ENCODE peak calls at places on chromosomes 4 and X, in seven cellular contexts. C, E, J, R, X, V and A are unnamed samples.

GRCh38 chr4:177128306-177128705 is 181.4 kb upstream of the NEIL3 start:
- DNase-seq in R (peak; percentile 90), X (peak; percentile 71), V (no peak), C (no peak), E (no peak), J (no peak), A (peak; percentile 48)

GRCh38 chr4:183798921-183799307 is 106.2 kb upstream of the STOX2 start:
- DNase-seq in V (no peak), J (no peak), X (no peak), C (peak; percentile 16), R (peak; percentile 7), E (no peak), A (no peak)

GRCh38 chr4:8607603-8608481 is 15.3 kb downstream of the CPZ start:
- DNase-seq in E (no peak), J (no peak), R (no peak), X (peak; percentile 7), V (no peak), C (peak; percentile 53), A (peak; percentile 3)

GRCh38 chr4:19735012-19735411 is 516.7 kb upstream of the SLIT2 start:
- DNase-seq in E (no peak), C (no peak), J (no peak), X (peak; percentile 42), V (no peak), R (no peak), A (peak; percentile 48)

GRCh38 chr4:80307774-80308465 is 27.6 kb upstream of the CFAP299 start:
- DNase-seq in X (peak; percentile 52), C (no peak), R (peak; percentile 93), V (no peak), E (no peak), J (no peak), A (peak; percentile 56)

GRCh38 chr4:14906805-14907204 is 95.5 kb upstream of the CPEB2 start:
- DNase-seq in J (no peak), R (no peak), V (no peak), E (no peak), C (no peak), X (no peak), A (no peak)

GRCh38 chr4:80560337-80560736 is 224.8 kb downstream of the CFAP299 start:
- DNase-seq in V (no peak), J (no peak), X (no peak), R (no peak), E (no peak), C (no peak), A (no peak)

GRCh38 chr4:112284166-112284565 is 1.5 kb downstream of the TIFA start:
- DNase-seq in X (no peak), E (no peak), C (no peak), J (no peak), R (peak; percentile 11), V (no peak), A (peak; percentile 30)

GRCh38 chr4:119050501-119051090 is 85.0 kb upstream of the MYOZ2 start:
- DNase-seq in C (no peak), J (no peak), E (no peak), R (peak; percentile 15), X (no peak), V (no peak), A (no peak)

GRCh38 chrX:139642241-139642927 is 65.6 kb downstream of the MCF2 start:
- DNase-seq in E (no peak), C (no peak), V (no peak), R (peak; percentile 44), X (peak; percentile 0), J (no peak), A (no peak)

GRCh38 chrX:131827935-131828334 is 195.2 kb upstream of the STK26 start:
- DNase-seq in X (peak; percentile 26), V (no peak), E (no peak), R (peak; percentile 39), C (no peak), J (no peak), A (peak; percentile 41)

GRCh38 chr4:1045193-1045594 is 33.8 kb downstream of the FGFRL1 start:
- DNase-seq in J (no peak), X (no peak), V (no peak), R (no peak), C (no peak), E (no peak), A (no peak)

GRCh38 chrX:53481816-53482485 is 47.8 kb upstream of the HSD17B10 start:
- DNase-seq in X (peak; percentile 74), R (peak; percentile 77), E (peak; percentile 10), V (no peak), C (peak; percentile 63), J (peak; percentile 1), A (peak; percentile 62)

GRCh38 chr4:152307669-152308068 is 228.2 kb downstream of the FBXW7 start:
- DNase-seq in R (no peak), X (no peak), E (no peak), V (no peak), C (no peak), J (no peak), A (no peak)

GRCh38 chr4:27568236-27568951 is 707.8 kb downstream of the STIM2 start:
- DNase-seq in V (no peak), C (no peak), R (no peak), E (no peak), J (no peak), X (no peak), A (no peak)

GRCh38 chrX:71292669-71293379 is 8.7 kb upstream of the ITGB1BP2 start:
- DNase-seq in J (no peak), C (no peak), X (no peak), V (no peak), R (peak; percentile 13), E (no peak), A (no peak)

GRCh38 chr4:85734446-85734845 is 259.5 kb downstream of the ARHGAP24 start:
- DNase-seq in V (no peak), R (peak; percentile 39), C (no peak), E (no peak), X (peak; percentile 33), J (no peak), A (peak; percentile 35)

GRCh38 chr4:957581-958313 is 15.6 kb downstream of the DGKQ start:
- DNase-seq in R (no peak), V (no peak), X (no peak), C (no peak), E (no peak), J (no peak), A (no peak)